ENCODE peak calls at places on chromosome 16, in seven cellular contexts. B is right atrium auricular region, R is mesenchymal stem cell, H is GM06990, P is ELR, W is nephron progenitor cell, V is progenitor cell of endocrine pancreas. X is an unnamed sample.

GRCh38 chr16:386641-387156 is 4.9 kb upstream of the PGAP6 start:
- DNase-seq in V (no peak), B (no peak), R (peak; percentile 31), H (no peak), P (no peak), W (no peak), X (peak; percentile 52)

GRCh38 chr16:69314534-69314933 is 3.4 kb downstream of the VPS4A start:
- DNase-seq in B (no peak), H (no peak), R (no peak), W (no peak), V (no peak), P (no peak), X (no peak)

GRCh38 chr16:8489580-8489979 is 100.7 kb downstream of the TMEM114 start:
- DNase-seq in H (no peak), V (no peak), W (no peak), R (no peak), P (no peak), B (no peak), X (no peak)

GRCh38 chr16:89716493-89716892 is 4.2 kb downstream of the VPS9D1 start:
- DNase-seq in P (no peak), H (no peak), V (no peak), W (no peak), B (no peak), R (no peak), X (no peak)

GRCh38 chr16:86755571-86756006 is 177.2 kb downstream of the FOXL1 start:
- DNase-seq in H (no peak), P (no peak), W (no peak), V (no peak), B (peak; percentile 68), R (no peak), X (no peak)

GRCh38 chr16:50265260-50265659 is 1.1 kb upstream of the ADCY7 start:
- DNase-seq in P (peak; percentile 56), W (no peak), V (no peak), H (peak; percentile 47), R (peak; percentile 22), B (no peak), X (no peak)

GRCh38 chr16:12535535-12536411 is 267.9 kb downstream of the CPPED1 start:
- DNase-seq in H (peak; percentile 81), W (peak; percentile 64), P (no peak), B (no peak), V (peak; percentile 27), R (no peak), X (peak; percentile 66)

GRCh38 chr16:58026139-58026704 is 668 bp downstream of the MMP15 start:
- DNase-seq in W (peak; percentile 54), P (peak; percentile 69), R (peak; percentile 61), H (peak; percentile 40), V (peak; percentile 28), B (no peak), X (peak; percentile 68)

GRCh38 chr16:12170103-12171025 is 193.8 kb downstream of the SNX29 start:
- DNase-seq in P (no peak), H (no peak), B (no peak), R (no peak), W (no peak), V (no peak), X (no peak)

GRCh38 chr16:1915732-1916653 is 2.2 kb downstream of the HS3ST6 start:
- DNase-seq in R (no peak), H (no peak), P (no peak), B (no peak), V (no peak), W (no peak), X (peak; percentile 50)

GRCh38 chr16:50539822-50540710 is 8.1 kb upstream of the NKD1 start:
- DNase-seq in R (no peak), W (no peak), V (no peak), P (no peak), B (no peak), H (no peak), X (peak; percentile 66)

GRCh38 chr16:84841787-84842300 is 22.1 kb downstream of the CRISPLD2 start:
- DNase-seq in H (no peak), P (no peak), B (no peak), W (no peak), V (peak; percentile 59), R (no peak), X (peak; percentile 72)

GRCh38 chr16:71542377-71542776 is 16.2 kb downstream of the CHST4 start:
- DNase-seq in P (peak; percentile 73), H (peak; percentile 26), V (peak; percentile 18), B (no peak), R (peak; percentile 20), W (peak; percentile 71), X (peak; percentile 76)

GRCh38 chr16:54939537-54940278 is 9.0 kb downstream of the IRX5 start:
- DNase-seq in B (no peak), V (no peak), W (peak; percentile 72), H (no peak), R (no peak), P (no peak), X (peak; percentile 75)

GRCh38 chr16:72873853-72874252 is 174.1 kb downstream of the ZFHX3 start:
- DNase-seq in H (no peak), W (no peak), R (no peak), V (no peak), P (peak; percentile 42), B (no peak), X (no peak)

GRCh38 chr16:68179855-68180254 is 56.1 kb downstream of the ESRP2 start:
- DNase-seq in B (no peak), W (no peak), V (no peak), R (no peak), P (no peak), H (no peak), X (no peak)

GRCh38 chr16:84883301-84883700 is 63.5 kb downstream of the CRISPLD2 start:
- DNase-seq in B (peak; percentile 73), P (no peak), R (no peak), H (no peak), W (no peak), V (no peak), X (no peak)

GRCh38 chr16:57720142-57720575 is 15.4 kb upstream of the KATNB1 start:
- DNase-seq in V (peak; percentile 57), H (no peak), R (peak; percentile 55), P (peak; percentile 73), B (no peak), W (peak; percentile 56), X (no peak)

GRCh38 chr16:81707411-81708321 is 71.4 kb upstream of the PLCG2 start:
- DNase-seq in R (peak; percentile 66), B (no peak), V (no peak), P (peak; percentile 36), W (no peak), H (no peak), X (no peak)

GRCh38 chr16:57028086-57028485 is 38.7 kb downstream of the NLRC5 start:
- DNase-seq in R (no peak), P (no peak), B (no peak), H (no peak), V (no peak), W (no peak), X (no peak)

GRCh38 chr16:18803569-18804462 is 2.5 kb upstream of the ARL6IP1 start:
- DNase-seq in B (no peak), W (no peak), V (no peak), H (no peak), P (peak; percentile 47), R (peak; percentile 59), X (no peak)

GRCh38 chr16:10597184-10597583 is 16.8 kb upstream of the EMP2 start:
- DNase-seq in B (no peak), V (no peak), H (no peak), P (no peak), W (no peak), R (no peak), X (no peak)

GRCh38 chr16:68406458-68407041 is 41.8 kb downstream of the SMPD3 start:
- DNase-seq in P (peak; percentile 44), B (no peak), V (no peak), R (peak; percentile 12), H (no peak), W (no peak), X (no peak)

GRCh38 chr16:75121949-75122568 is 5.5 kb upstream of the LDHD start:
- DNase-seq in W (no peak), B (no peak), V (no peak), P (no peak), H (no peak), R (no peak), X (no peak)

GRCh38 chr16:4349332-4349731 is 1.8 kb downstream of the PAM16 start:
- DNase-seq in W (no peak), P (no peak), H (no peak), R (no peak), V (no peak), B (no peak), X (no peak)

GRCh38 chr16:74698220-74698619 is 2.4 kb downstream of the MLKL start:
- DNase-seq in V (no peak), B (no peak), W (no peak), R (peak; percentile 38), P (peak; percentile 41), H (no peak), X (no peak)

GRCh38 chr16:68291227-68291626 is 19.5 kb downstream of the SLC7A6OS start:
- DNase-seq in W (no peak), H (no peak), V (no peak), R (no peak), B (no peak), P (no peak), X (no peak)

GRCh38 chr16:30875881-30876791 is 17.7 kb downstream of the BCL7C start:
- DNase-seq in R (peak; percentile 1), P (peak; percentile 45), B (no peak), W (no peak), V (no peak), H (peak; percentile 63), X (peak; percentile 53)

GRCh38 chr16:57775661-57776469 is 26.4 kb downstream of the KIFC3 start:
- DNase-seq in V (peak; percentile 71), W (peak; percentile 78), B (no peak), H (no peak), R (peak; percentile 54), P (peak; percentile 24), X (peak; percentile 92)

GRCh38 chr16:56800355-56800754 is 64.7 kb upstream of the SLC12A3 start:
- DNase-seq in W (no peak), V (no peak), R (no peak), H (no peak), B (no peak), P (no peak), X (no peak)

GRCh38 chr16:8931864-8932263 is 31.8 kb downstream of the USP7 start:
- DNase-seq in R (peak; percentile 67), W (peak; percentile 80), H (no peak), P (peak; percentile 40), B (no peak), V (peak; percentile 39), X (peak; percentile 60)

GRCh38 chr16:48099455-48099854 is 56.3 kb downstream of the ABCC12 start:
- DNase-seq in H (no peak), B (no peak), V (no peak), R (no peak), W (no peak), P (peak; percentile 52), X (no peak)

GRCh38 chr16:58970775-58971174 is 236.7 kb upstream of the GOT2 start:
- DNase-seq in V (no peak), B (no peak), H (no peak), R (peak; percentile 26), W (no peak), P (peak; percentile 2), X (no peak)

GRCh38 chr16:30954993-30955392 is 2.6 kb upstream of the SETD1A start:
- DNase-seq in V (no peak), P (no peak), R (no peak), H (no peak), B (no peak), W (no peak), X (no peak)

GRCh38 chr16:22161999-22162657 is at the start of gene SDR42E2:
- DNase-seq in P (no peak), V (peak; percentile 38), R (no peak), H (no peak), B (no peak), W (peak; percentile 50), X (peak; percentile 60)

X was measured in ecto neural progenitor cell.